ENCODE peak calls at places on chromosomes 3 and 15, in eight cellular contexts. Z, M, N, S, K, X, Y and H are unnamed samples.

GRCh38 chr15:46166750-46167149 is 531.9 kb downstream of the SQOR start:
- DNase-seq in K (no peak), Z (no peak), Y (no peak), N (no peak), X (no peak), S (no peak), M (no peak), H (no peak)

GRCh38 chr3:184040010-184040409 is 8.5 kb downstream of the HTR3D start:
- DNase-seq in K (no peak), Z (peak; percentile 67), N (no peak), Y (peak; percentile 59), X (no peak), M (peak; percentile 44), S (peak; percentile 49), H (no peak)

GRCh38 chr3:53525765-53526761 is 31.7 kb downstream of the CACNA1D start:
- DNase-seq in K (no peak), S (no peak), Y (peak; percentile 29), M (no peak), X (no peak), Z (no peak), N (no peak), H (no peak)

GRCh38 chr3:129616291-129616690 is 9.8 kb upstream of the PLXND1 start:
- DNase-seq in X (no peak), N (no peak), M (no peak), Z (no peak), K (no peak), Y (no peak), S (no peak), H (no peak)

GRCh38 chr15:29925227-29926082 is 103.2 kb upstream of the TJP1 start:
- DNase-seq in N (peak; percentile 70), K (peak; percentile 49), Z (peak; percentile 74), M (peak; percentile 16), S (peak; percentile 63), X (peak; percentile 51), Y (peak; percentile 82), H (peak; percentile 23)

GRCh38 chr3:48086736-48087470 is 70.7 kb upstream of the MAP4 start:
- DNase-seq in S (no peak), Z (peak; percentile 52), M (no peak), X (no peak), Y (peak; percentile 30), K (no peak), N (no peak), H (no peak)

GRCh38 chr15:80789836-80790235 is 10.7 kb downstream of the CEMIP start:
- DNase-seq in N (no peak), S (no peak), X (no peak), Z (no peak), Y (no peak), K (no peak), M (no peak), H (no peak)

GRCh38 chr3:51389423-51390183 is 1.5 kb upstream of the RBM15B start:
- DNase-seq in Y (peak; percentile 43), M (peak; percentile 32), K (peak; percentile 61), X (no peak), N (peak; percentile 78), S (peak; percentile 46), Z (peak; percentile 41), H (peak; percentile 52)

GRCh38 chr3:131091768-131092167 is 65.1 kb downstream of the NEK11 start:
- DNase-seq in M (no peak), Y (peak; percentile 53), S (no peak), Z (no peak), X (no peak), N (no peak), K (no peak), H (no peak)

GRCh38 chr3:32443471-32443870 is 51.8 kb downstream of the CMTM7 start:
- DNase-seq in K (no peak), Y (peak; percentile 78), Z (peak; percentile 80), X (no peak), S (no peak), M (no peak), N (no peak), H (no peak)

GRCh38 chr15:58641660-58642059 is 107.8 kb downstream of the ADAM10 start:
- DNase-seq in N (no peak), K (no peak), Z (no peak), S (no peak), M (no peak), Y (no peak), X (no peak), H (no peak)

GRCh38 chr3:84965141-84965540 is 6.4 kb downstream of the CADM2 start:
- DNase-seq in X (peak; percentile 74), M (peak; percentile 37), Z (no peak), K (no peak), S (peak; percentile 69), Y (peak; percentile 68), N (no peak), H (no peak)

GRCh38 chr15:70474682-70475438 is 288.5 kb downstream of the UACA start:
- DNase-seq in Y (peak; percentile 98), K (no peak), N (peak; percentile 54), X (no peak), Z (peak; percentile 99), M (peak; percentile 87), S (no peak), H (no peak)

GRCh38 chr15:98231696-98232440 is 271.4 kb downstream of the ARRDC4 start:
- DNase-seq in N (no peak), M (no peak), K (no peak), Z (peak; percentile 73), X (no peak), Y (peak; percentile 78), S (no peak), H (no peak)

GRCh38 chr15:69305204-69305931 is 6.7 kb downstream of the PAQR5 start:
- DNase-seq in X (no peak), Z (peak; percentile 97), K (no peak), M (no peak), S (no peak), N (no peak), Y (peak; percentile 98), H (no peak)

GRCh38 chr15:81877533-81878227 is 168.1 kb downstream of the MEX3B start:
- DNase-seq in K (no peak), N (no peak), X (peak; percentile 37), Z (no peak), Y (no peak), S (no peak), M (peak; percentile 21), H (no peak)

GRCh38 chr3:186476044-186476468 is 68.1 kb downstream of the CRYGS start:
- DNase-seq in X (no peak), S (no peak), M (no peak), K (no peak), Y (no peak), Z (no peak), N (no peak), H (no peak)

GRCh38 chr15:82183121-82184031 is 79.2 kb downstream of the EFL1 start:
- DNase-seq in X (no peak), M (no peak), K (no peak), N (no peak), S (no peak), Z (peak; percentile 82), Y (peak; percentile 54), H (no peak)

GRCh38 chr15:77037475-77038209 is 33.3 kb downstream of the TSPAN3 start:
- DNase-seq in S (no peak), K (peak; percentile 1), Z (no peak), X (no peak), N (peak; percentile 8), Y (no peak), M (no peak), H (peak; percentile 16)

GRCh38 chr3:38644016-38644661 is 5.3 kb downstream of the SCN5A start:
- DNase-seq in N (no peak), Z (no peak), X (no peak), Y (no peak), K (no peak), S (no peak), M (no peak), H (no peak)

GRCh38 chr15:71348597-71348996 is 233.3 kb downstream of the THSD4 start:
- DNase-seq in S (no peak), X (no peak), K (no peak), Z (no peak), Y (no peak), N (no peak), M (no peak), H (no peak)

GRCh38 chr3:127722104-127722784 is 49.5 kb downstream of the ABTB1 start:
- DNase-seq in Z (no peak), M (no peak), K (no peak), S (no peak), Y (no peak), N (no peak), X (no peak), H (no peak)

GRCh38 chr15:33987444-33987843 is 19.1 kb downstream of the CHRM5 start:
- DNase-seq in Y (no peak), K (no peak), M (no peak), X (no peak), N (no peak), Z (no peak), S (no peak), H (no peak)

GRCh38 chr3:178397836-178398235 is 138.4 kb upstream of the KCNMB2 start:
- DNase-seq in S (no peak), K (no peak), X (no peak), N (no peak), Y (no peak), Z (peak; percentile 17), M (no peak), H (no peak)

GRCh38 chr15:77021803-77022381 is 27.0 kb downstream of the PSTPIP1 start:
- DNase-seq in M (no peak), K (no peak), Z (peak; percentile 39), Y (peak; percentile 82), N (peak; percentile 75), X (no peak), S (no peak), H (peak; percentile 47)

GRCh38 chr3:134511500-134511899 is 25.6 kb downstream of the CEP63 start:
- DNase-seq in N (no peak), S (no peak), M (no peak), X (no peak), Z (no peak), Y (no peak), K (no peak), H (no peak)

GRCh38 chr3:160184655-160185054 is 40.6 kb upstream of the C3orf80 start:
- DNase-seq in N (no peak), S (no peak), M (no peak), Z (no peak), X (no peak), K (no peak), Y (no peak), H (no peak)

GRCh38 chr3:72492240-72492639 is 356.0 kb downstream of the SHQ1 start:
- DNase-seq in Y (peak; percentile 82), X (no peak), M (no peak), K (no peak), Z (peak; percentile 94), S (no peak), N (no peak), H (no peak)

GRCh38 chr3:26438981-26439884 is 183.3 kb upstream of the LRRC3B start:
- DNase-seq in X (no peak), K (no peak), N (no peak), Z (no peak), Y (no peak), S (no peak), M (no peak), H (no peak)

GRCh38 chr3:133988631-133989161 is 41.0 kb downstream of the SLCO2A1 start:
- DNase-seq in Y (no peak), S (no peak), X (no peak), K (no peak), N (no peak), M (no peak), Z (no peak), H (no peak)

GRCh38 chr3:136783708-136784191 is 31.6 kb upstream of the STAG1 start:
- DNase-seq in N (no peak), K (no peak), Y (no peak), M (no peak), X (no peak), Z (peak; percentile 67), S (no peak), H (no peak)

GRCh38 chr3:85254738-85255137 is 295.9 kb downstream of the CADM2 start:
- DNase-seq in M (no peak), X (no peak), Y (no peak), Z (no peak), N (no peak), S (no peak), K (no peak), H (no peak)

GRCh38 chr15:81723758-81724157 is 322.1 kb downstream of the MEX3B start:
- DNase-seq in Y (no peak), Z (no peak), K (no peak), N (no peak), M (no peak), S (no peak), X (no peak), H (no peak)

GRCh38 chr3:41997702-41998551 is 36.0 kb upstream of the ULK4 start:
- DNase-seq in N (peak; percentile 19), X (no peak), Y (no peak), M (no peak), K (peak; percentile 14), Z (peak; percentile 65), S (peak; percentile 23), H (no peak)